ENCODE peak calls at places on chromosomes 12 and 14, in seven cellular contexts. U, R, A, Y, Z, X and M are unnamed samples.

GRCh38 chr12:42977451-42978230 is 388.1 kb upstream of the PRICKLE1 start:
- DNase-seq in Y (no peak), X (no peak), R (no peak), Z (no peak), A (peak), U (no peak), M (no peak)

GRCh38 chr12:1607940-1608782 is 13.8 kb upstream of the FBXL14 start:
- DNase-seq in Z (no peak), R (no peak), Y (no peak), A (peak), X (no peak), U (no peak), M (no peak)

GRCh38 chr12:52369220-52369619 is 1.9 kb upstream of the KRT85 start:
- DNase-seq in U (no peak), R (no peak), X (no peak), Y (no peak), A (no peak), Z (no peak), M (no peak)

GRCh38 chr14:99277534-99277933 is 5.5 kb upstream of the BCL11B start:
- DNase-seq in Z (no peak), Y (no peak), A (no peak), R (no peak), U (no peak), X (no peak), M (no peak)

GRCh38 chr12:86623267-86623666 is 367.1 kb upstream of the MGAT4C start:
- DNase-seq in U (no peak), R (no peak), Y (no peak), Z (no peak), X (no peak), A (no peak), M (no peak)

GRCh38 chr14:98182385-98183055 is 1089.5 kb downstream of the BCL11B start:
- DNase-seq in U (no peak), Y (no peak), A (no peak), R (no peak), X (no peak), Z (no peak), M (no peak)

GRCh38 chr14:60313093-60313492 is 64.1 kb downstream of the PPM1A start:
- DNase-seq in U (no peak), Y (no peak), R (no peak), A (no peak), X (no peak), Z (no peak), M (peak)

GRCh38 chr14:105055736-105056302 is 9.4 kb downstream of the GPR132 start:
- DNase-seq in Y (no peak), X (no peak), Z (no peak), A (no peak), R (no peak), U (no peak), M (no peak)

GRCh38 chr14:81313775-81314429 is 86.2 kb downstream of the STON2 start:
- DNase-seq in X (no peak), Z (no peak), U (no peak), R (peak), Y (no peak), A (no peak), M (no peak)

GRCh38 chr12:123271182-123271491 is 519 bp downstream of the CDK2AP1 start:
- DNase-seq in U (no peak), Y (peak), A (peak), X (no peak), Z (peak), R (no peak), M (peak)

GRCh38 chr12:59973515-59973914 is 377.7 kb downstream of the SLC16A7 start:
- DNase-seq in Y (no peak), X (no peak), R (no peak), A (peak), U (no peak), Z (no peak), M (no peak)

GRCh38 chr12:98743362-98743953 is 98.4 kb downstream of the APAF1 start:
- DNase-seq in A (peak), R (no peak), U (no peak), Z (no peak), Y (no peak), X (no peak), M (peak)

GRCh38 chr14:101185946-101186345 is 282.4 kb upstream of the RTL1 start:
- DNase-seq in A (no peak), R (no peak), U (no peak), Y (no peak), X (no peak), Z (no peak), M (no peak)

GRCh38 chr12:66103011-66103913 is 27.3 kb downstream of the LLPH start:
- DNase-seq in U (no peak), R (no peak), A (peak), X (no peak), Y (no peak), Z (no peak), M (peak)

GRCh38 chr14:71324767-71325272 is 417.6 kb downstream of the PCNX1 start:
- DNase-seq in U (no peak), X (no peak), R (no peak), Z (no peak), Y (no peak), A (peak), M (peak)

GRCh38 chr14:91143862-91144261 is 30.0 kb downstream of the DGLUCY start:
- DNase-seq in X (no peak), Z (no peak), A (no peak), R (no peak), Y (no peak), U (no peak), M (no peak)

GRCh38 chr12:26668847-26669246 is 164.1 kb downstream of the ITPR2 start:
- DNase-seq in A (no peak), Y (no peak), R (no peak), U (no peak), X (no peak), Z (no peak), M (no peak)

GRCh38 chr14:70354204-70354603 is 5.3 kb downstream of the COX16 start:
- DNase-seq in A (no peak), R (no peak), U (no peak), Y (no peak), X (no peak), Z (no peak), M (no peak)

GRCh38 chr12:2256915-2257314 is 204.1 kb downstream of the CACNA1C start:
- DNase-seq in R (no peak), A (peak), X (no peak), Y (no peak), U (no peak), Z (no peak), M (no peak)

GRCh38 chr12:90896164-90896563 is 58.8 kb downstream of the CCER1 start:
- DNase-seq in R (no peak), X (no peak), Y (no peak), A (peak), Z (no peak), U (no peak), M (no peak)

GRCh38 chr14:100988011-100988410 is 84.5 kb upstream of the RTL1 start:
- DNase-seq in U (no peak), X (no peak), Y (no peak), Z (no peak), A (peak), R (no peak), M (no peak)

GRCh38 chr14:105384605-105385321 is 13.6 kb upstream of the TEX22 start:
- DNase-seq in Y (no peak), U (no peak), X (no peak), A (no peak), Z (no peak), R (no peak), M (no peak)

GRCh38 chr12:58668831-58669230 is 251.5 kb downstream of the LRIG3 start:
- DNase-seq in X (no peak), R (no peak), Y (no peak), U (no peak), A (peak), Z (no peak), M (no peak)

GRCh38 chr14:96167224-96168148 is 37.2 kb upstream of the BDKRB2 start:
- DNase-seq in Z (no peak), X (no peak), U (no peak), Y (peak), A (peak), R (peak), M (no peak)

GRCh38 chr12:117084405-117085317 is 14.6 kb downstream of the TESC start:
- DNase-seq in X (no peak), A (no peak), Y (no peak), Z (peak), U (no peak), R (no peak), M (no peak)

GRCh38 chr12:130226771-130227170 is 64.5 kb downstream of the FZD10 start:
- DNase-seq in Z (no peak), A (no peak), R (peak), X (no peak), U (no peak), Y (no peak), M (no peak)

DNA sequence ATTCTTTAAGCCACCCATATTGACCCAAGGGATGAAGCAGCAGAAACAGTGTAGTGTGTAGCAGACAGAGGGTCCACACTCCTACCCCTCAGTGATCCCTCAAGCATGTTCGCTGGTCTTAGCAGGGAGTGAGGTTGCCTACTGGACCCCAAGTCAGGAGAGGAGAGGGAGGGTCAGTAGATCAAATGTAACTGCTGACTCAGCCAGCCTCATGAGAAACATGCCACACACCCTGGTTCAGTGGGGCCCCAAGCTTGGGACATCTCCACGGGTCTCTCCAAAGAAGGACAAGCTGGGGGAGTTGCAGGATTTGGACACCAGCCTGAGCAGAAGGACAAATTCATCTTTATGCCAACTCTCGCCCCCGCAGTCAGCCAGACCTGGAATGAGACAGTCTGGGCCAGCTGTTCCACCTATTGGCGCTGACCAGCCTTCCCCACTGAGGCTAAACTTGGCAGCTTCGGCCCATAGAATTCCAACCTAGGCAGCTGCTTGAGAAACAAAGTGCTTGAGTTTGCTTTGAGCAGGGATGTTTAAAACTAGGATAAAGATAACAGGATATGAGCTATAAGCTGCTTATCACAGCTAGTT is 66.0 kb upstream of the ACTN1 start:
- DNase-seq in Y (no peak), U (no peak), A (peak), R (peak), Z (peak), X (no peak), M (no peak)
- TF ChIP-seq POLR2A in Y (no peak), U (no peak), A (no peak), R (no peak), Z (no peak), X (no peak), M (no peak)

GRCh38 chr12:111766608-111767361 is at the start of gene ALDH2:
- DNase-seq in R (no peak), X (peak), Z (peak), Y (peak), U (no peak), A (peak), M (peak)
- TF ChIP-seq POLR2A in R (peak), X (peak), Z (peak), Y (peak), U (peak), A (no peak), M (no peak)

GRCh38 chr12:47078733-47079364 is 572 bp upstream of the PCED1B start:
- DNase-seq in Z (peak), A (peak), Y (no peak), R (peak), U (no peak), X (no peak), M (peak)

GRCh38 chr12:47079894-47080724 is at the start of gene AMIGO2:
- DNase-seq in Y (peak), X (peak), Z (peak), R (peak), U (no peak), A (peak), M (peak)

GRCh38 chr12:47082283-47082962 is 2.7 kb upstream of the AMIGO2 start:
- DNase-seq in X (no peak), Y (no peak), R (no peak), Z (no peak), U (no peak), A (no peak), M (no peak)

GRCh38 chr12:47079365-47079893 is at the start of gene PCED1B:
- DNase-seq in X (peak), U (peak), A (peak), Z (peak), R (peak), Y (peak), M (peak)

GRCh38 chr12:47080725-47081502 is 1.2 kb upstream of the AMIGO2 start:
- DNase-seq in Z (peak), U (no peak), R (peak), Y (peak), A (peak), X (peak), M (peak)
- TF ChIP-seq POLR2A in Z (no peak), U (no peak), R (no peak), Y (no peak), A (no peak), X (no peak), M (peak)

GRCh38 chr14:68815288-68816182 is 22.7 kb upstream of the ZFP36L1 start:
- DNase-seq in X (no peak), R (no peak), Y (no peak), U (no peak), Z (peak), A (no peak), M (no peak)
- TF ChIP-seq POLR2A in X (no peak), R (no peak), Y (no peak), U (no peak), Z (no peak), A (no peak), M (no peak)

GRCh38 chr14:24115451-24116110 is 832 bp upstream of the NRL start:
- DNase-seq in Y (no peak), R (no peak), U (no peak), Z (peak), X (no peak), A (no peak), M (peak)

GRCh38 chr14:24113801-24114535 is 609 bp upstream of the DCAF11 start:
- DNase-seq in A (peak), Z (peak), R (peak), Y (peak), X (peak), U (peak), M (peak)

GRCh38 chr14:24113379-24113800 is 1.2 kb upstream of the DCAF11 start:
- DNase-seq in A (no peak), Z (no peak), U (no peak), Y (no peak), X (no peak), R (no peak), M (no peak)

GRCh38 chr14:24116111-24116809 is 1.5 kb upstream of the NRL start:
- DNase-seq in U (no peak), Y (no peak), A (no peak), Z (no peak), R (no peak), X (no peak), M (peak)

GRCh38 chr14:24114536-24115450 is at the start of the genes DCAF11 and NRL:
- DNase-seq in R (peak), Z (peak), Y (peak), A (peak), U (peak), X (peak), M (peak)
- TF ChIP-seq POLR2A in R (peak), Z (peak), Y (peak), A (peak), U (no peak), X (peak), M (peak)